ENCODE peak calls at places on chromosome 19, in eight cellular contexts. V, X, K, L, Y, W, U and O are unnamed samples.

GRCh38 chr19:58386166-58386575 is 898 bp upstream of the RPS5 start:
- DNase-seq in V (no peak), X (no peak), K (no peak), L (no peak), Y (no peak), W (no peak), U (no peak), O (no peak)

GRCh38 chr19:8335343-8336071 is 7.6 kb downstream of the KANK3 start:
- DNase-seq in V (peak; percentile 88), X (no peak), K (no peak), L (peak; percentile 76), Y (no peak), W (no peak), U (no peak), O (no peak)

GRCh38 chr19:58038688-58039204 is 4.9 kb downstream of the ZSCAN1 start:
- DNase-seq in V (peak; percentile 47), X (no peak), K (no peak), L (peak; percentile 60), Y (no peak), W (no peak), U (no peak), O (no peak)

GRCh38 chr19:54136086-54136863 is 1.3 kb upstream of the CNOT3 start:
- DNase-seq in V (no peak), X (no peak), K (no peak), L (peak; percentile 61), Y (no peak), W (no peak), U (no peak), O (no peak)

GRCh38 chr19:53953383-53953782 is 9.4 kb upstream of the CACNG8 start:
- DNase-seq in V (no peak), X (no peak), K (no peak), L (no peak), Y (no peak), W (no peak), U (no peak), O (no peak)

GRCh38 chr19:3453840-3454239 is 26.5 kb downstream of the SMIM24 start:
- DNase-seq in V (peak; percentile 81), X (no peak), K (no peak), L (no peak), Y (no peak), W (no peak), U (no peak), O (no peak)

GRCh38 chr19:2371656-2372055 is 11.6 kb downstream of the TMPRSS9 start:
- DNase-seq in V (no peak), X (no peak), K (no peak), L (no peak), Y (no peak), W (no peak), U (no peak), O (no peak)

GRCh38 chr19:11306337-11306736 is 10.4 kb downstream of the TSPAN16 start:
- DNase-seq in V (no peak), X (no peak), K (no peak), L (no peak), Y (no peak), W (no peak), U (no peak), O (no peak)

GRCh38 chr19:46150606-46151005 is 2.6 kb downstream of the IGFL2 start:
- DNase-seq in V (no peak), X (no peak), K (no peak), L (no peak), Y (no peak), W (no peak), U (no peak), O (no peak)

GRCh38 chr19:1035998-1036621 is 3.8 kb upstream of the ABCA7 start:
- DNase-seq in V (peak; percentile 60), X (no peak), K (no peak), L (peak; percentile 71), Y (no peak), W (no peak), U (no peak), O (no peak)

GRCh38 chr19:48553676-48554384 is 1.9 kb downstream of the SULT2B1 start:
- DNase-seq in V (no peak), X (no peak), K (no peak), L (peak; percentile 61), Y (peak; percentile 70), W (peak; percentile 54), U (peak; percentile 38), O (no peak)

GRCh38 chr19:10961073-10961762 is 388 bp downstream of the SMARCA4 start:
- DNase-seq in V (no peak), X (no peak), K (no peak), L (peak; percentile 76), Y (peak; percentile 76), W (no peak), U (no peak), O (peak; percentile 25)

GRCh38 chr19:42295831-42296525 is 6.0 kb upstream of the PRR19 start:
- DNase-seq in V (peak; percentile 94), X (peak; percentile 89), K (peak; percentile 41), L (peak; percentile 91), Y (peak; percentile 89), W (peak; percentile 80), U (peak; percentile 72), O (peak; percentile 87)

GRCh38 chr19:18230941-18231734 is 4.9 kb upstream of the PDE4C start:
- DNase-seq in V (no peak), X (no peak), K (no peak), L (peak; percentile 34), Y (no peak), W (no peak), U (no peak), O (no peak)

GRCh38 chr19:46697142-46697960 is 19.6 kb downstream of the PRKD2 start:
- DNase-seq in V (peak; percentile 96), X (no peak), K (no peak), L (peak; percentile 99), Y (peak; percentile 94), W (peak; percentile 62), U (peak; percentile 76), O (no peak)

GRCh38 chr19:38047641-38048040 is 140.6 kb downstream of the SIPA1L3 start:
- DNase-seq in V (peak; percentile 38), X (no peak), K (no peak), L (no peak), Y (no peak), W (no peak), U (no peak), O (no peak)

GRCh38 chr19:1269065-1269477 is at the start of gene CIRBP:
- DNase-seq in V (peak; percentile 100), X (peak; percentile 98), K (peak; percentile 86), L (peak; percentile 100), Y (peak; percentile 100), W (peak; percentile 100), U (peak; percentile 99), O (peak; percentile 100)

GRCh38 chr19:7098701-7099596 is 29.4 kb downstream of the ZNF557 start:
- DNase-seq in V (peak; percentile 95), X (peak; percentile 81), K (peak; percentile 84), L (peak; percentile 97), Y (peak; percentile 97), W (peak; percentile 87), U (peak; percentile 92), O (peak; percentile 92)
- TF ChIP-seq POLR2AphosphoS5 in V (peak; percentile 49), X (no peak), K (peak; percentile 66), L (peak; percentile 75), Y (peak; percentile 66), W (peak; percentile 85), U (peak; percentile 68), O (no peak)

GRCh38 chr19:5680437-5681368 is at the start of the genes HSD11B1L and MICOS13:
- DNase-seq in V (peak; percentile 100), X (peak; percentile 98), K (peak; percentile 95), L (peak; percentile 99), Y (peak; percentile 99), W (peak; percentile 99), U (peak; percentile 99), O (peak; percentile 99)
- TF ChIP-seq POLR2AphosphoS5 in V (peak; percentile 80), X (peak; percentile 64), K (peak; percentile 82), L (peak; percentile 79), Y (peak; percentile 79), W (peak; percentile 99), U (peak; percentile 84), O (peak; percentile 74)

GRCh38 chr19:33927789-33928457 is 131.3 kb downstream of the KCTD15 start:
- DNase-seq in V (no peak), X (no peak), K (no peak), L (peak; percentile 32), Y (no peak), W (no peak), U (no peak), O (no peak)

GRCh38 chr19:33933931-33934330 is 137.3 kb downstream of the KCTD15 start:
- DNase-seq in V (no peak), X (no peak), K (no peak), L (no peak), Y (no peak), W (no peak), U (no peak), O (no peak)

DNA sequence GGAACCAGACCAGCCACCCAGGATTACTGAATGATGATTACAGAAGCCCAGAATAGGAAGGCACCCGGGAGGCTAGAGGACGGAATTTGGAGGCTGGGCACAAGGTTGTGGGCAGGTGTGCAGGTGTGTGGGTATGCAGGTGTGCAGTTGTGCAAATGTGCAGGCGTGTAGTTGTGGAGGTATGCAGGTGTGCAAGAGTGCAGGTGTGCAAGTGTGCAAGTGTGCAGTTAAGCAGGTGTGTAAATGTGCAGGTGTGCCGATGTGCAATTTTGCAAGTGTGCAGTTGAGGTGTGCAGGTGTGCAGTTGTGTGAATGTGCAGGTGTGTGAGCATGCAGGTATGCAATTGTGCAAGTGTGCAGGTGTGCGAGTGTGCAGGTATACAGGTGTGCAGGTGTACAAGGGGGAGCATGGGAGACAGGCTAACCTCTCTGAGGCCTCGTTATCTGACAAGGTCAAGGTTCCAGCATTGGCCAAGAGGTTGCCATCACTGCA is 131.8 kb downstream of the KCTD15 start:
- DNase-seq in V (no peak), X (no peak), K (no peak), L (no peak), Y (no peak), W (no peak), U (no peak), O (no peak)
- TF ChIP-seq POLR2AphosphoS5 in V (no peak), X (no peak), K (no peak), L (no peak), Y (no peak), W (no peak), U (no peak), O (no peak)

GRCh38 chr19:49791776-49792445 is 21.2 kb downstream of the FUZ start:
- DNase-seq in V (no peak), X (no peak), K (no peak), L (no peak), Y (no peak), W (no peak), U (no peak), O (no peak)

GRCh38 chr19:49788857-49789256 is 22.1 kb downstream of the AP2A1 start:
- DNase-seq in V (no peak), X (no peak), K (no peak), L (no peak), Y (no peak), W (no peak), U (no peak), O (no peak)

GRCh38 chr19:49792829-49793560 is 20.1 kb downstream of the FUZ start:
- DNase-seq in V (no peak), X (no peak), K (no peak), L (no peak), Y (no peak), W (no peak), U (no peak), O (no peak)

GRCh38 chr19:49793561-49793840 is 19.6 kb downstream of the FUZ start:
- DNase-seq in V (no peak), X (no peak), K (no peak), L (no peak), Y (no peak), W (no peak), U (no peak), O (no peak)

DNA sequence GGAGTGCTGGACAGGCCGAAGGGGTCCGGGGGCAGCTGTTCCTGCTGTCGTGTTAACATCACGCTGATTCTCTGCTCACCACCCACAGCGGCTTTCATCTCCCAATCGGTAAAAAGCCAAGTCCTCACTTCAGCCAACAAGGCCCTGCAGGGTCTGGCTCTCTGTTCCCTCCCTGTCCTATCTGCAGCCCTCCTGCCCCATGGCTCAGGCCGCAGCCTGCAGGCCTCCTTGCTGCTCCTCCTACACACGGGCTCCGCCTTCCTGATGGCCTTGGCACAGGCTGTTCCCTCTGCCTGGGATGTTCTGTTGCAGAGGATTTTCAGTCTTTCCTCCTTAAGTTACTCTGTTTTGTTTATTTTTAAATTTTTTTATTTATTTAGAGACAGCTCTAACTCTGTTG is 22.2 kb downstream of the FUZ start:
- DNase-seq in V (no peak), X (no peak), K (no peak), L (no peak), Y (peak; percentile 80), W (no peak), U (no peak), O (no peak)
- TF ChIP-seq POLR2AphosphoS5 in V (no peak), X (no peak), K (no peak), L (no peak), Y (no peak), W (peak; percentile 7), U (no peak), O (no peak)